ENCODE peak calls at places on chromosomes 5 and 9, in five cellular contexts. One of them, this sample, is unnamed.

GRCh38 chr5:99070355-99070754 is 141.5 kb upstream of the CHD1 start:
- DNase-seq in PC-9: no peak
- DNase-seq in stimulated activated CD4-positive, alpha-beta T cell treated with anti-CD3 and anti-CD28 coated beads, TNF-alpha, amount 100 ng/mL, for 1 hour: no peak
- DNase-seq in T-helper 17 cell: no peak
- DNase-seq in posterior cingulate gyrus: no peak
- DNase-seq in this sample: no peak

GRCh38 chr9:36033788-36034187 is 2.9 kb upstream of the RECK start:
- DNase-seq in stimulated activated CD4-positive, alpha-beta T cell treated with anti-CD3 and anti-CD28 coated beads, TNF-alpha, amount 100 ng/mL, for 1 hour: no peak
- DNase-seq in PC-9: no peak
- DNase-seq in posterior cingulate gyrus: no peak
- DNase-seq in T-helper 17 cell: no peak
- DNase-seq in this sample: no peak

GRCh38 chr9:94827584-94828304 is 101.2 kb downstream of the AOPEP start:
- DNase-seq in stimulated activated CD4-positive, alpha-beta T cell treated with anti-CD3 and anti-CD28 coated beads, TNF-alpha, amount 100 ng/mL, for 1 hour: no peak
- DNase-seq in posterior cingulate gyrus: no peak
- DNase-seq in PC-9: no peak
- DNase-seq in T-helper 17 cell: no peak
- DNase-seq in this sample: no peak

GRCh38 chr9:110206388-110206787 is 1.6 kb downstream of the C9orf152 start:
- DNase-seq in stimulated activated CD4-positive, alpha-beta T cell treated with anti-CD3 and anti-CD28 coated beads, TNF-alpha, amount 100 ng/mL, for 1 hour: no peak
- DNase-seq in PC-9: no peak
- DNase-seq in posterior cingulate gyrus: no peak
- DNase-seq in T-helper 17 cell: no peak
- DNase-seq in this sample: no peak

GRCh38 chr9:72129271-72130156 is 19.7 kb upstream of the GDA start:
- DNase-seq in PC-9: peak
- DNase-seq in T-helper 17 cell: no peak
- DNase-seq in stimulated activated CD4-positive, alpha-beta T cell treated with anti-CD3 and anti-CD28 coated beads, TNF-alpha, amount 100 ng/mL, for 1 hour: no peak
- DNase-seq in posterior cingulate gyrus: no peak
- DNase-seq in this sample: no peak

GRCh38 chr9:135797507-135798302 is 95.7 kb downstream of the KCNT1 start:
- DNase-seq in T-helper 17 cell: no peak
- DNase-seq in posterior cingulate gyrus: peak
- DNase-seq in PC-9: peak
- DNase-seq in stimulated activated CD4-positive, alpha-beta T cell treated with anti-CD3 and anti-CD28 coated beads, TNF-alpha, amount 100 ng/mL, for 1 hour: no peak
- DNase-seq in this sample: peak

GRCh38 chr5:10288600-10289213 is 19.0 kb downstream of the CMBL start:
- DNase-seq in stimulated activated CD4-positive, alpha-beta T cell treated with anti-CD3 and anti-CD28 coated beads, TNF-alpha, amount 100 ng/mL, for 1 hour: no peak
- DNase-seq in posterior cingulate gyrus: peak
- DNase-seq in T-helper 17 cell: peak
- DNase-seq in PC-9: peak
- DNase-seq in this sample: no peak

GRCh38 chr9:34498511-34498910 is 24.3 kb downstream of the ENHO start:
- DNase-seq in posterior cingulate gyrus: no peak
- DNase-seq in T-helper 17 cell: no peak
- DNase-seq in PC-9: no peak
- DNase-seq in stimulated activated CD4-positive, alpha-beta T cell treated with anti-CD3 and anti-CD28 coated beads, TNF-alpha, amount 100 ng/mL, for 1 hour: no peak
- DNase-seq in this sample: no peak

GRCh38 chr5:102296229-102296817 is at the start of gene SLCO4C1:
- DNase-seq in T-helper 17 cell: peak
- DNase-seq in posterior cingulate gyrus: peak
- DNase-seq in stimulated activated CD4-positive, alpha-beta T cell treated with anti-CD3 and anti-CD28 coated beads, TNF-alpha, amount 100 ng/mL, for 1 hour: peak
- DNase-seq in PC-9: peak
- DNase-seq in this sample: peak

GRCh38 chr5:60842859-60843692 is 993 bp downstream of the ELOVL7 start:
- DNase-seq in PC-9: peak
- DNase-seq in stimulated activated CD4-positive, alpha-beta T cell treated with anti-CD3 and anti-CD28 coated beads, TNF-alpha, amount 100 ng/mL, for 1 hour: no peak
- DNase-seq in T-helper 17 cell: no peak
- DNase-seq in posterior cingulate gyrus: peak
- DNase-seq in this sample: no peak

GRCh38 chr5:143641549-143641955 is 170.4 kb upstream of the HMHB1 start:
- DNase-seq in PC-9: no peak
- DNase-seq in stimulated activated CD4-positive, alpha-beta T cell treated with anti-CD3 and anti-CD28 coated beads, TNF-alpha, amount 100 ng/mL, for 1 hour: no peak
- DNase-seq in T-helper 17 cell: no peak
- DNase-seq in posterior cingulate gyrus: no peak
- DNase-seq in this sample: no peak

GRCh38 chr9:130234340-130235260 is 31.0 kb upstream of the HMCN2 start:
- DNase-seq in posterior cingulate gyrus: no peak
- DNase-seq in PC-9: no peak
- DNase-seq in stimulated activated CD4-positive, alpha-beta T cell treated with anti-CD3 and anti-CD28 coated beads, TNF-alpha, amount 100 ng/mL, for 1 hour: no peak
- DNase-seq in T-helper 17 cell: no peak
- DNase-seq in this sample: no peak

GRCh38 chr5:149435015-149435376 is 55.9 kb upstream of the IL17B start:
- DNase-seq in stimulated activated CD4-positive, alpha-beta T cell treated with anti-CD3 and anti-CD28 coated beads, TNF-alpha, amount 100 ng/mL, for 1 hour: no peak
- DNase-seq in posterior cingulate gyrus: no peak
- DNase-seq in T-helper 17 cell: no peak
- DNase-seq in PC-9: no peak
- DNase-seq in this sample: no peak

GRCh38 chr5:181044662-181045305 is 4.7 kb downstream of the BTNL9 start:
- DNase-seq in stimulated activated CD4-positive, alpha-beta T cell treated with anti-CD3 and anti-CD28 coated beads, TNF-alpha, amount 100 ng/mL, for 1 hour: no peak
- DNase-seq in PC-9: no peak
- DNase-seq in T-helper 17 cell: no peak
- DNase-seq in posterior cingulate gyrus: no peak
- DNase-seq in this sample: no peak